ENCODE peak calls at places on chromosomes 11 and 22, in ten cellular contexts. E, Y, R, Q, M, X, W, U, S and K are unnamed samples.

GRCh38 chr11:64971421-64972233 is at the start of gene MAJIN:
- DNase-seq in Q (no peak), M (peak), Y (peak), E (no peak), U (peak), S (peak), X (no peak), W (peak), R (peak), K (no peak)

GRCh38 chr11:112584674-112585073 is 324.0 kb upstream of the PLET1 start:
- DNase-seq in E (no peak), Q (no peak), S (peak), U (peak), M (peak), Y (no peak), R (no peak), W (peak), X (no peak), K (no peak)

GRCh38 chr11:43434893-43435292 is 76.2 kb downstream of the TTC17 start:
- DNase-seq in Y (no peak), S (no peak), M (no peak), X (no peak), U (no peak), Q (no peak), R (no peak), W (no peak), E (no peak), K (no peak)

GRCh38 chr22:27952779-27953178 is 33.7 kb upstream of the PITPNB start:
- DNase-seq in R (no peak), X (no peak), M (no peak), Q (no peak), Y (no peak), W (no peak), E (no peak), S (no peak), U (no peak), K (no peak)

GRCh38 chr22:50032109-50032871 is 19.7 kb upstream of the IL17REL start:
- DNase-seq in R (no peak), Q (no peak), U (no peak), E (no peak), Y (no peak), W (no peak), X (no peak), S (no peak), M (no peak), K (no peak)

GRCh38 chr11:13339196-13340153 is 61.9 kb downstream of the BMAL1 start:
- DNase-seq in M (no peak), R (peak), E (peak), U (no peak), Q (no peak), X (no peak), Y (no peak), W (peak), S (peak), K (peak)

GRCh38 chr11:35786188-35786587 is 123.6 kb downstream of the TRIM44 start:
- DNase-seq in W (no peak), E (no peak), R (no peak), M (no peak), Y (no peak), U (no peak), Q (no peak), S (no peak), X (no peak), K (no peak)

GRCh38 chr11:118649941-118650340 is 29.5 kb downstream of the TREH start:
- DNase-seq in U (no peak), S (no peak), R (no peak), W (no peak), M (no peak), Q (no peak), Y (no peak), X (no peak), E (no peak), K (no peak)

GRCh38 chr22:49999063-49999900 is 13.3 kb downstream of the IL17REL start:
- DNase-seq in E (no peak), Y (no peak), X (no peak), W (no peak), M (peak), Q (no peak), U (peak), R (no peak), S (peak), K (no peak)

GRCh38 chr11:116791002-116791812 is 472 bp downstream of the APOA5 start:
- DNase-seq in S (peak), X (peak), U (peak), Y (peak), W (peak), E (peak), Q (peak), R (peak), M (peak), K (no peak)